ENCODE peak calls at places on chromosomes 7 and 10, in nine cellular contexts. I is GM23338, H is HCT116, Z is stomach, F is endothelial cell of umbilical vein, L is H1, K is K562, G is transverse colon, M is prostate gland. X is an unnamed sample. For H3K4me1, the result is how much of the 10 kb centered on the place peaks cover.

GRCh38 chr7:1224093-1224702 is 8.5 kb upstream of the UNCX start:
- DNase-seq in K (no peak), H (no peak), L (peak), F (no peak), G (no peak), M (no peak), Z (no peak), I (peak), X (no peak)

GRCh38 chr7:28754027-28754426 is 204.1 kb downstream of the TRIL start:
- DNase-seq in K (no peak), L (no peak), Z (no peak), G (no peak), M (no peak), H (no peak), F (no peak), I (no peak), X (no peak)

GRCh38 chr10:119252051-119252465 is 44.7 kb downstream of the GRK5 start:
- DNase-seq in G (no peak), F (peak), Z (no peak), I (no peak), L (no peak), M (no peak), K (peak), H (no peak), X (no peak)

GRCh38 chr7:10930551-10930950 is 43.1 kb upstream of the PHF14 start:
- DNase-seq in L (no peak), K (no peak), Z (no peak), I (no peak), G (no peak), H (no peak), M (no peak), F (no peak), X (no peak)

GRCh38 chr10:43731486-43731885 is 82.8 kb upstream of the ZNF32 start:
- DNase-seq in M (no peak), K (peak), Z (no peak), L (no peak), G (no peak), H (no peak), F (no peak), I (no peak), X (no peak)

GRCh38 chr7:482521-483083 is 37.0 kb downstream of the PDGFA start:
- DNase-seq in H (no peak), K (no peak), Z (no peak), G (no peak), L (no peak), F (no peak), M (no peak), I (no peak), X (no peak)

GRCh38 chr7:100127866-100128601 is 1.3 kb downstream of the MBLAC1 start:
- DNase-seq in Z (no peak), F (no peak), I (peak), M (no peak), K (peak), L (peak), G (peak), H (no peak), X (no peak)

GRCh38 chr7:44713680-44714335 is 34.8 kb upstream of the ZMIZ2 start:
- DNase-seq in L (no peak), Z (no peak), H (no peak), I (no peak), M (no peak), G (no peak), F (no peak), K (peak), X (no peak)

GRCh38 chr7:7553386-7553785 is 13.3 kb upstream of the MIOS start:
- DNase-seq in G (no peak), F (no peak), I (no peak), L (no peak), Z (no peak), H (no peak), K (no peak), M (no peak), X (no peak)

DNA sequence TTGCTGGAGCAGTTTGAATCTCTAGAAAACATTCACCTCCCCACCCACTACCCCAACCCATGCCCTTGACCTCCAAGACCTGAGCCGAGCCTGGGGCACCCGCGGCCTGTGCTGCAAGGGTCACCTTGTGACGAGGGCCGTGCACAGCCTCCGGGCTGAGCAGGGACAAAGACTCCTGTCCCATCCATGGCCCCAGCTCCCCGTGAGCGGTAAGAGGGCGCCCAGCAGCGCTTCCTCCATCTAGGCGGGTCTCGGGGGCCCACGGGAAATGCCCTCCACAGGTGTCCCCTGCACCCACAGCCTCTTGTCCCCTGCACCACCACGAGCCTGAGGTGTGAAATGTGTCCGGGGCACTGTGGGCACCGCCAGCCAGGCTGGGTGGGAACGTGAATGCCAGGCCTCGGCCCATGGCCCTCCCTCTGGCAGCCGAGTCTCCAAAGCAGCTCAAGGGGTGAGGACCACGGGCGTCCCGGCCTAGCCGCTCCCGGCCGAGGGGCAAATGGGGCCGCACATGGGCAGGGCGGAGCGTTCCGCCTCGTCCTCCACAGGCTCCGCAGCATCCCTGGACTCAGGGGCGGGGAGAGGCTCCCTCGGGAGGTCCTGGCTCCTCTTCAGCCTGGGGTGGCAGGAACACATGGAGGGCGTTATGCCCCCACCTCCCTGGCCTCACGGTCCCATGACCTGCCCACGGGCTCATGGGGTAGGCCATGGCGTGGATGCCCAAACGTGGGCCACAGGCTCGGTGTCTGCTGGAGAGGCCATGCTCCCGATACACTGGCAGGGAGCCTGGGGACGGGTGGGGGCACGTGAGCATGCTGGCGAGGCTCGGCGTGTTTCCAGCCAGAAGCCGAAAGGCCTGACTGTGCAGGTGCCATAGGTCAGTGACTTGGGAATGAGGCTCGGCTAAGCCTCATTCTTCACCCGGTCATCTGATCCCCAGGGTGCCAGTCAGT is 21.1 kb downstream of the DPYSL4 start:
- DNase-seq in Z (no peak), I (no peak), K (no peak), G (no peak), H (no peak), M (no peak), F (no peak), L (no peak), X (no peak)
- TF ChIP-seq POLR2AphosphoS5 in Z (no peak), I (no peak), K (no peak), G (no peak), H (no peak), M (no peak), F (no peak), L (no peak), X (no peak)

DNA sequence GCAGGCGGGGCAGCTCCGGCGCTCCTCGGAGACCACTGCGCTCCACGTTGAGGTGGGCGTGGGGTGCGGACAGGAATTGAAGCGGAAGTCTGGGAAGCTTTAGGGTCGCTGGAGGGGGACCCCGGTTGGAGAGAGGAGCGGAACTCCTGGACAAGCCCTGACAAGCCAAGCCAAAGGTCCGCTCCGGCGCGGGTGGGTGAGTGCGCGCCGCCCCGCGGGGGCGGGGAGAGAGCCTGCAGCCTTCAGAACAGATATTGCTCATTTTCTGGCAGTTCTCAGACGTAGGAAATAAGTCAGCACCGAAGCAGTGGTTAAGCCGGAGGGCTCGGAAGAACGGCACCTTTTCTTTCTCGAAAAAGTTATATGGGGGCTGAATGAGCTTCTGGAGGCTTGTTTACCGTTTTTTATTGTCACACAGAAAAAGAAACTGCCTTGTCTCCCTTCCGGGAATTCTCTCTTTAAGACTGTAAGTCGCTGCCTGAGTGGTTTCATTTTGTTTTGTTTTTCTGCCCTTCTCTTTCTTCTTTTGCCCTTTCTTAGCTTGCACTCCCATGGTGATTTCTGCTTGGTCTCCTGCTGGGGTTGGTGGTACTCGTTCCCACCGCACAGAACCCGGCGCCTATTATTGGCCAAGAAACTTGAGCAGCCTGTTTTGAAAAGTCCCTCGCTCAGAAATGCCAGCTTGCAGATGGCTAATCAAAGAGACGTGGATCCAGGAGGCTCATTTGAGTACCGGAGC is 732 bp downstream of the FAS start:
- DNase-seq in Z (peak), F (peak), H (peak), K (peak), M (peak), G (peak), I (peak), L (peak), X (peak)
- H3K4me1 ChIP-seq in Z (under half), F (under half), H (under half), K (under half), M (under half), G (under half), I (under half), L (under half), X (half or more)

GRCh38 chr10:24503627-24504320 is 219.9 kb downstream of the ARHGAP21 start:
- DNase-seq in L (peak), I (peak), G (peak), H (peak), K (peak), F (peak), M (peak), Z (peak), X (peak)
- TF ChIP-seq CTCF in L (peak), I (peak), G (peak), H (peak), K (peak), F (peak), M (peak), Z (peak), X (peak)

GRCh38 chr10:30804478-30805055 is 175.0 kb upstream of the LYZL2 start:
- DNase-seq in L (no peak), M (peak), F (no peak), G (peak), H (no peak), Z (no peak), K (no peak), I (no peak), X (no peak)
- TF ChIP-seq POLR2AphosphoS5 in L (no peak), M (peak), F (no peak), G (peak), H (no peak), Z (no peak), K (no peak), I (no peak), X (no peak)

GRCh38 chr7:68256295-68256694 is 1259.7 kb downstream of the TYW1 start:
- DNase-seq in I (no peak), H (no peak), Z (no peak), K (no peak), F (no peak), L (no peak), M (no peak), G (no peak), X (no peak)
- H3K4me1 ChIP-seq in I (under half), H (under half), Z (under half), K (under half), F (under half), L (under half), M (under half), G (under half), X (under half)

X was measured in upper lobe of left lung.